ENCODE peak calls at places on chromosomes 5 and 9, in five cellular contexts. One of them, this sample, is unnamed.
A peak's percentile ranks its signal among the peaks of the same experiment; 100 is the strongest.

GRCh38 chr5:110757118-110757729 is 18.4 kb downstream of the SLC25A46 start:
- DNase-seq in memory B cell: peak; percentile 10
- DNase-seq in left cardiac atrium: no peak
- DNase-seq in stimulated activated CD4-positive, alpha-beta T cell treated with anti-CD3 and anti-CD28 coated beads, Interleukin-4, amount 100 ng/mL, for 48 hours: no peak
- DNase-seq in stimulated activated CD8-positive, alpha-beta memory T cell treated with anti-CD3 and anti-CD28 coated beads, Interleukin-4, amount 100 ng/mL, for 1 hour: no peak
- DNase-seq in this sample: no peak

GRCh38 chr5:149387982-149388381 is 8.9 kb upstream of the IL17B start:
- DNase-seq in memory B cell: no peak
- DNase-seq in left cardiac atrium: no peak
- DNase-seq in stimulated activated CD4-positive, alpha-beta T cell treated with anti-CD3 and anti-CD28 coated beads, Interleukin-4, amount 100 ng/mL, for 48 hours: no peak
- DNase-seq in stimulated activated CD8-positive, alpha-beta memory T cell treated with anti-CD3 and anti-CD28 coated beads, Interleukin-4, amount 100 ng/mL, for 1 hour: no peak
- DNase-seq in this sample: no peak

GRCh38 chr9:38117646-38118045 is 48.6 kb upstream of the SHB start:
- DNase-seq in memory B cell: no peak
- DNase-seq in left cardiac atrium: no peak
- DNase-seq in stimulated activated CD4-positive, alpha-beta T cell treated with anti-CD3 and anti-CD28 coated beads, Interleukin-4, amount 100 ng/mL, for 48 hours: no peak
- DNase-seq in stimulated activated CD8-positive, alpha-beta memory T cell treated with anti-CD3 and anti-CD28 coated beads, Interleukin-4, amount 100 ng/mL, for 1 hour: no peak
- DNase-seq in this sample: no peak

GRCh38 chr9:95047452-95048224 is 269.9 kb downstream of the FANCC start:
- DNase-seq in memory B cell: no peak
- DNase-seq in left cardiac atrium: no peak
- DNase-seq in stimulated activated CD4-positive, alpha-beta T cell treated with anti-CD3 and anti-CD28 coated beads, Interleukin-4, amount 100 ng/mL, for 48 hours: no peak
- DNase-seq in stimulated activated CD8-positive, alpha-beta memory T cell treated with anti-CD3 and anti-CD28 coated beads, Interleukin-4, amount 100 ng/mL, for 1 hour: no peak
- DNase-seq in this sample: no peak

GRCh38 chr9:83336696-83337095 is 201.5 kb downstream of the FRMD3 start:
- DNase-seq in memory B cell: no peak
- DNase-seq in left cardiac atrium: no peak
- DNase-seq in stimulated activated CD4-positive, alpha-beta T cell treated with anti-CD3 and anti-CD28 coated beads, Interleukin-4, amount 100 ng/mL, for 48 hours: no peak
- DNase-seq in stimulated activated CD8-positive, alpha-beta memory T cell treated with anti-CD3 and anti-CD28 coated beads, Interleukin-4, amount 100 ng/mL, for 1 hour: no peak
- DNase-seq in this sample: no peak

GRCh38 chr9:128027166-128027539 is 40.0 kb downstream of the NAIF1 start:
- DNase-seq in memory B cell: no peak
- DNase-seq in left cardiac atrium: no peak
- DNase-seq in stimulated activated CD4-positive, alpha-beta T cell treated with anti-CD3 and anti-CD28 coated beads, Interleukin-4, amount 100 ng/mL, for 48 hours: no peak
- DNase-seq in stimulated activated CD8-positive, alpha-beta memory T cell treated with anti-CD3 and anti-CD28 coated beads, Interleukin-4, amount 100 ng/mL, for 1 hour: no peak
- DNase-seq in this sample: no peak

GRCh38 chr9:5500441-5501235 is 9.7 kb upstream of the PDCD1LG2 start:
- DNase-seq in memory B cell: no peak
- DNase-seq in left cardiac atrium: peak; percentile 84
- DNase-seq in stimulated activated CD4-positive, alpha-beta T cell treated with anti-CD3 and anti-CD28 coated beads, Interleukin-4, amount 100 ng/mL, for 48 hours: no peak
- DNase-seq in stimulated activated CD8-positive, alpha-beta memory T cell treated with anti-CD3 and anti-CD28 coated beads, Interleukin-4, amount 100 ng/mL, for 1 hour: no peak
- DNase-seq in this sample: no peak

GRCh38 chr9:134053941-134054761 is 13.7 kb downstream of the BRD3 start:
- DNase-seq in memory B cell: no peak
- DNase-seq in left cardiac atrium: peak; percentile 13
- DNase-seq in stimulated activated CD4-positive, alpha-beta T cell treated with anti-CD3 and anti-CD28 coated beads, Interleukin-4, amount 100 ng/mL, for 48 hours: no peak
- DNase-seq in stimulated activated CD8-positive, alpha-beta memory T cell treated with anti-CD3 and anti-CD28 coated beads, Interleukin-4, amount 100 ng/mL, for 1 hour: no peak
- DNase-seq in this sample: no peak

GRCh38 chr9:14051459-14051858 is 262.5 kb downstream of the NFIB start:
- DNase-seq in memory B cell: no peak
- DNase-seq in left cardiac atrium: no peak
- DNase-seq in stimulated activated CD4-positive, alpha-beta T cell treated with anti-CD3 and anti-CD28 coated beads, Interleukin-4, amount 100 ng/mL, for 48 hours: no peak
- DNase-seq in stimulated activated CD8-positive, alpha-beta memory T cell treated with anti-CD3 and anti-CD28 coated beads, Interleukin-4, amount 100 ng/mL, for 1 hour: no peak
- DNase-seq in this sample: no peak

GRCh38 chr9:108048406-108049025 is 558.9 kb upstream of the KLF4 start:
- DNase-seq in memory B cell: no peak
- DNase-seq in left cardiac atrium: no peak
- DNase-seq in stimulated activated CD4-positive, alpha-beta T cell treated with anti-CD3 and anti-CD28 coated beads, Interleukin-4, amount 100 ng/mL, for 48 hours: no peak
- DNase-seq in stimulated activated CD8-positive, alpha-beta memory T cell treated with anti-CD3 and anti-CD28 coated beads, Interleukin-4, amount 100 ng/mL, for 1 hour: no peak
- DNase-seq in this sample: peak; percentile 41

This sample was measured in COLO829.